ENCODE peak calls at places on chromosomes 7 and 10, in seven cellular contexts. N is neural progenitor cell, X is PC-3, P is SK-N-SH, T is H9, U is astrocyte, M is colonic mucosa. K is an unnamed sample.

GRCh38 chr10:130203626-130204025 is 67.4 kb downstream of the GLRX3 start:
- DNase-seq in N (no peak), X (no peak), P (no peak), T (no peak), U (no peak), M (no peak), K (no peak)

GRCh38 chr7:92889081-92889480 is 52.7 kb upstream of the CDK6 start:
- DNase-seq in N (no peak), X (no peak), P (no peak), T (no peak), U (no peak), M (no peak), K (no peak)

GRCh38 chr7:108099650-108100049 is 30.5 kb downstream of the LAMB4 start:
- DNase-seq in N (no peak), X (peak; percentile 59), P (no peak), T (no peak), U (no peak), M (no peak), K (peak; percentile 79)

GRCh38 chr7:90655566-90655965 is 59.4 kb downstream of the CDK14 start:
- DNase-seq in N (no peak), X (peak; percentile 82), P (no peak), T (no peak), U (peak; percentile 96), M (no peak), K (peak; percentile 81)

GRCh38 chr7:25455649-25456251 is 227.5 kb upstream of the NPVF start:
- DNase-seq in N (no peak), X (no peak), P (no peak), T (no peak), U (no peak), M (no peak), K (no peak)

GRCh38 chr7:141342664-141343400 is 208.4 kb upstream of the AGK start:
- DNase-seq in N (no peak), X (peak; percentile 58), P (no peak), T (no peak), U (no peak), M (no peak), K (no peak)

GRCh38 chr7:28990200-28990960 is 32.2 kb upstream of the TRIL start:
- DNase-seq in N (peak; percentile 20), X (no peak), P (peak; percentile 22), T (no peak), U (peak; percentile 54), M (no peak), K (peak; percentile 64)

GRCh38 chr10:117796394-117796793 is 250.3 kb downstream of the RAB11FIP2 start:
- DNase-seq in N (no peak), X (no peak), P (no peak), T (no peak), U (no peak), M (no peak), K (no peak)

GRCh38 chr7:51324206-51324884 is 7.7 kb upstream of the COBL start:
- DNase-seq in N (no peak), X (no peak), P (no peak), T (no peak), U (no peak), M (no peak), K (peak; percentile 5)

GRCh38 chr10:52951819-52952218 is 179.2 kb upstream of the MBL2 start:
- DNase-seq in N (peak; percentile 75), X (peak; percentile 97), P (no peak), T (peak; percentile 82), U (no peak), M (peak; percentile 79), K (peak; percentile 1)

GRCh38 chr7:11541330-11541729 is 290.7 kb downstream of the THSD7A start:
- DNase-seq in N (no peak), X (no peak), P (no peak), T (no peak), U (no peak), M (no peak), K (no peak)
- H3K9me3 ChIP-seq in N (no peaks in the 10 kb centered on the region), X (no peaks in the 10 kb centered on the region), P (no peaks in the 10 kb centered on the region), T (no peaks in the 10 kb centered on the region), U (no peaks in the 10 kb centered on the region), M (no peaks in the 10 kb centered on the region), K (no peaks in the 10 kb centered on the region)

DNA sequence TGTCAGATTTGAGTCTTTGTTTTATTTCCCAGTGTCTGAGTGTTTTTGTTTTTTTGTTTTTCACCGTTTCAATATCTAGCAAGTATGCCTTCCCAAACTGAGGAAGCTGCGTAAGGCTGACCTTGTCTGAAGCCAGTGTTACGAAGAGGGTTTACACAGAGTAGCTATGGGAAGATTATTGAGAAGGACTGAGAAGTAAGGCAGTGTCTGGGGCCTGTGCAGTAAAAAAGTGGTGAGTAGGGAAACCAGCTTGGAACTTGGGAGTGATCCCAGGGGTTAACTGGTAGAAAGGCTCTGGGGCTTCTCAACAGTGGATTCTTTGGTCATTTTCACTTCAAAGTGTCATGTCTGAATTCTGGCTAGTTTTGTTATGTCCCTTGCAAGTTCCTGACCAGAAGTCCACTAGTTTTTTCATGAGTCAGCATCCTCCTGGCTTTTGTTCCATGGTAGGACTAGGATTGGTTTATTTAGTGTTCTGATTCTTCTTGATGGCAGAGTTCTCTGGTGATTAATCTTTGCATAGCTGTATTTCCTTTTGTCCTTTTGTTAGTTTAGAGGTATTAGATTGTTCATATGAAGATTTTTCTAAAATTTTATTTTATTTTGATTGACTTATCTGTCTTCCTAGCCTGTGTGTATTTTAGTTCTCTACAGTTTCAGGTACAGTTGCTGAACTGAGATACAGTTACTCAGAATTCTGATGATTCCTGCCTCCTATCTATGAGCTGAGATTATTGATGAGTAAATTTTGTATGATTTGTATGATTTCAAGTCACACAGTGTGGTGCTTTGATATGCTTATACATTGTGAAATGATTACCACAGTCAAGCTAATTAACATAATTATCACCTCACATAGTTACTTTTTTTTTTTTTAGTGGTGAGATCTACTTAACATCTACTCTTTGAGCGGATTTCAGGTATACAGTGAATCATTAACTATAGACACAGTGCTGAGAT is 19.0 kb downstream of the GARS1 start:
- DNase-seq in N (no peak), X (no peak), P (no peak), T (no peak), U (peak; percentile 36), M (no peak), K (peak; percentile 47)
- H3K9ac ChIP-seq in N (no peak overlapping the region), X (no peak overlapping the region), P (no peak overlapping the region), T (no peak overlapping the region), U (no peak overlapping the region), M (no peak overlapping the region), K (no peak overlapping the region)

GRCh38 chr7:2525931-2526630 is 6.5 kb downstream of the LFNG start:
- DNase-seq in N (no peak), X (no peak), P (no peak), T (no peak), U (no peak), M (peak; percentile 46), K (no peak)

GRCh38 chr7:2529161-2530075 is 9.8 kb downstream of the LFNG start:
- DNase-seq in N (no peak), X (peak; percentile 65), P (no peak), T (no peak), U (peak; percentile 53), M (peak; percentile 62), K (peak; percentile 57)

GRCh38 chr7:2526659-2527504 is 7.3 kb downstream of the LFNG start:
- DNase-seq in N (no peak), X (no peak), P (no peak), T (no peak), U (no peak), M (peak; percentile 66), K (no peak)

GRCh38 chr7:2528481-2529095 is 9.0 kb downstream of the LFNG start:
- DNase-seq in N (no peak), X (no peak), P (no peak), T (no peak), U (no peak), M (no peak), K (no peak)

DNA sequence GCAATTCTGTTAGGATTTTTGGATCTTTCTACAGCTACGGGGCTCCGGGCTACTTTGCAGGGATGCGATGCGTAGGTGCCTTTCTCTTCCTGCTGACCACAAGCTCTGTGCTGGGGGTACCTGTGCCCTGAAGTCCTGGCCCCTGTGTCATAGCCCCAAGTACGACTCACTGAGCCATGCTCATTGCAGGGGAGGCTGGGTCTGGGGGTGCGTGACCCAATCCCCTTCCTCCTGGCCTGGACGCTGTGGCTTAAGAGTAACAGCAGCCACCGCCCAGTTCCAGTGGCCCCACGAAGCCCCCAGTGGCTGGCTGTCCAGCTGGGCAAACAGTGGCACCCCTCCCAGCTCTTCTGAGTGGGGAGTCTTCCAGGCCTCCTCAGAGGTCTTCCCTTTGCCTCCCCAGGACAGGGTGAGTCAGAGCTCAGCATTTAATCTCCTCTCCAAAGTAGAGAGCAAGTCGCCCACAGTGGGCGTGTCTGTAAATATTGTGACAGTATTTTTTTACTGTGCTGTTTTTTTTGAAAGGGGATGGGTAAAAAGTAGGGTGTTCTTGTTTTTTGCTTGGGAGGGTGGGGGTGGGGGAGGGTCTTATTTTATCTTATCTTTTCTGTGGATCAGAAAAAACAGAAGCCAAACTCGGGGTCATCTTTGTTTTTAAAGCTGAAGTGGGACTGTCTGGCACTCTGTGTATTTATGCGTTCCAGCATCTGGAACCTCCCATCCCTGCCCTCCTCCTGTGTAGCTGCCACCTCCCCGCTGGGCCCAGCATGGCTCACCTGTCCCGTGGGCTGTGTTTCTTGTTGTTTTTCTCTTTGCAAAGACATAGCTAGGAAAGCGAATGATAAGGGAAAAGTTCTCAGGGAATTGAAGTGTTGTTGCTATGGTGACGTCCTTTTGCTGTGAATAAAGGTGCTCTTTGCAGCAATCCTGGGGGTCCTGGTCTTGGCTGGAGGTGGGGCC is 8.2 kb downstream of the LFNG start:
- DNase-seq in N (no peak), X (peak; percentile 82), P (no peak), T (no peak), U (peak; percentile 70), M (peak; percentile 81), K (peak; percentile 82)
- TF ChIP-seq CTCF in N (no peak), X (no peak), P (no peak), T (no peak), U (no peak), M (no peak), K (no peak)

GRCh38 chr10:42596196-42596595 is 42.2 kb downstream of the ZNF33B start:
- DNase-seq in N (no peak), X (no peak), P (no peak), T (no peak), U (no peak), M (no peak), K (no peak)

GRCh38 chr10:42593284-42593683 is 45.1 kb downstream of the ZNF33B start:
- DNase-seq in N (no peak), X (no peak), P (no peak), T (no peak), U (peak; percentile 10), M (no peak), K (no peak)

GRCh38 chr10:42594246-42594650 is 44.1 kb downstream of the ZNF33B start:
- DNase-seq in N (no peak), X (no peak), P (no peak), T (no peak), U (peak; percentile 39), M (no peak), K (peak; percentile 36)

DNA sequence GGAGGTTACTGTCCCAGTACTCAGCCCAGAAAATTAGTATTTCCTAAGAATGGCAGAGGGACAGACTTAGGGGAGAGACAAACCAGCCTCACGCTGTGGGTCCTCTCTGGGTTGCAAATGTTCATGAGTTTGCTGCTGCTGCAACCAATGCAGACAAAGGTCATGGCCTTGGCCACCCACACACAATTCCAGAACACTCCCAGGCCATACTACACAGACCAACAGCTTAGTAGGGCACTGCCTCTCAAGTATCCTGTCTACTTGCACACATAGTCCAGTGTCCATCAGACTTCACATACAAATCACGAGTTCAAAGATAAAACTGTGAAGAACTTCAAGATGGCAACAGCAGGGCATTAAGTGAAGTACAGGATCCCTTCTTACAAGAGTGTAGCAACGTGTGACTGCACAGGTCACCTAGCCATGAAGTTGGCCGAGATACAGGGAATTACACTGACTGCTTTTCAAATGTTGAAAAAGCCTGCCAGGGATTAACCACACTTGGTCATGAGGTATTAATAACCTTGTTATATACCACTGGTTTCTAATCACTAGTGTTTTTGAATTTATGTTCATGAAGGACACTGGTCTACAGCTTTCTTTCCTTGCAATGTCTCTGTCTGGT is 40.0 kb downstream of the ZNF33B start:
- DNase-seq in N (no peak), X (no peak), P (no peak), T (no peak), U (no peak), M (no peak), K (no peak)
- H3K9me3 ChIP-seq in N (peaks cover 46% of the 10 kb centered on the region), X (peaks cover 24% of the 10 kb centered on the region), P (peaks cover 13% of the 10 kb centered on the region), T (peaks cover 29% of the 10 kb centered on the region), U (peaks cover 14% of the 10 kb centered on the region), M (no peaks in the 10 kb centered on the region), K (no peaks in the 10 kb centered on the region)